ENCODE peak calls at places on chromosome 1, in seven cellular contexts. D, B, L, H, K, P and S are unnamed samples.

GRCh38 chr1:111045033-111045722 is 81.5 kb upstream of the LRIF1 start:
- DNase-seq in P (no peak), K (no peak), H (no peak), B (no peak), D (no peak), L (no peak), S (no peak)

GRCh38 chr1:21362096-21362495 is 71.8 kb upstream of the ECE1 start:
- DNase-seq in K (no peak), H (no peak), D (no peak), P (no peak), L (peak; percentile 28), B (no peak), S (no peak)

GRCh38 chr1:66831529-66832239 is 30.6 kb upstream of the INSL5 start:
- DNase-seq in D (no peak), K (no peak), P (no peak), B (no peak), L (no peak), H (no peak), S (no peak)

GRCh38 chr1:110390692-110391232 is at the start of gene SLC16A4:
- DNase-seq in B (no peak), K (no peak), H (no peak), D (no peak), P (no peak), L (no peak), S (no peak)

GRCh38 chr1:92832537-92833160 is 809 bp downstream of the RPL5 start:
- DNase-seq in D (peak; percentile 31), B (no peak), P (no peak), L (no peak), K (no peak), H (no peak), S (no peak)

GRCh38 chr1:235998812-235999211 is 66.1 kb downstream of the NID1 start:
- DNase-seq in H (no peak), K (no peak), P (peak; percentile 34), B (no peak), D (no peak), L (no peak), S (no peak)

GRCh38 chr1:107493111-107493716 is 352.4 kb downstream of the NTNG1 start:
- DNase-seq in D (no peak), L (no peak), B (no peak), P (no peak), H (no peak), K (no peak), S (no peak)

GRCh38 chr1:56644941-56645662 is at the start of gene PRKAA2:
- DNase-seq in P (no peak), H (peak; percentile 68), B (no peak), D (peak; percentile 26), K (no peak), L (peak; percentile 64), S (no peak)

GRCh38 chr1:31583995-31584868 is 7.9 kb downstream of the TINAGL1 start:
- DNase-seq in D (peak; percentile 37), P (no peak), B (no peak), L (peak; percentile 49), K (no peak), H (peak; percentile 82), S (no peak)

GRCh38 chr1:98706173-98706848 is 44.8 kb downstream of the SNX7 start:
- DNase-seq in L (no peak), H (no peak), D (no peak), K (no peak), B (no peak), P (no peak), S (no peak)

GRCh38 chr1:24540906-24541710 is 14.8 kb upstream of the NCMAP start:
- DNase-seq in B (no peak), D (no peak), K (no peak), P (no peak), H (peak; percentile 57), L (no peak), S (peak; percentile 23)

GRCh38 chr1:226441629-226442028 is 33.7 kb upstream of the PARP1 start:
- DNase-seq in P (no peak), L (no peak), H (no peak), B (no peak), K (no peak), D (no peak), S (no peak)

GRCh38 chr1:85611390-85611789 is 30.8 kb downstream of the CCN1 start:
- DNase-seq in B (no peak), D (no peak), H (no peak), L (no peak), K (no peak), P (no peak), S (peak; percentile 87)

GRCh38 chr1:6357243-6357929 is 36.2 kb downstream of the ACOT7 start:
- DNase-seq in K (no peak), B (no peak), L (no peak), D (no peak), P (no peak), H (no peak), S (no peak)

GRCh38 chr1:201399352-201400126 is 415 bp upstream of the LAD1 start:
- DNase-seq in B (no peak), D (no peak), K (no peak), H (peak; percentile 93), L (no peak), P (no peak), S (no peak)

GRCh38 chr1:1306070-1306660 is 1.6 kb downstream of the ACAP3 start:
- DNase-seq in H (no peak), L (no peak), P (no peak), D (no peak), B (no peak), K (no peak), S (no peak)

GRCh38 chr1:56065729-56066128 is 513.6 kb downstream of the PLPP3 start:
- DNase-seq in B (no peak), L (no peak), K (no peak), D (no peak), P (no peak), H (no peak), S (no peak)

GRCh38 chr1:99590578-99591209 is 55.2 kb upstream of the PALMD start:
- DNase-seq in B (no peak), K (no peak), P (no peak), L (no peak), D (no peak), H (peak; percentile 19), S (peak; percentile 71)

GRCh38 chr1:23456226-23456625 is 27.8 kb downstream of the ASAP3 start:
- DNase-seq in P (no peak), D (no peak), B (no peak), H (no peak), K (no peak), L (no peak), S (no peak)

GRCh38 chr1:47424336-47424982 is 8.4 kb downstream of the FOXE3 start:
- DNase-seq in K (no peak), L (no peak), H (peak; percentile 56), B (no peak), D (peak; percentile 53), P (no peak), S (no peak)

GRCh38 chr1:182671779-182672486 is 12.5 kb downstream of the RGS8 start:
- DNase-seq in D (peak; percentile 87), B (no peak), P (no peak), L (no peak), H (no peak), K (no peak), S (no peak)

GRCh38 chr1:118563969-118564951 is 379.2 kb upstream of the SPAG17 start:
- DNase-seq in L (no peak), P (peak; percentile 2), K (no peak), H (no peak), D (no peak), B (no peak), S (no peak)

GRCh38 chr1:41850029-41850428 is 68.7 kb downstream of the HIVEP3 start:
- DNase-seq in L (no peak), B (no peak), H (no peak), K (no peak), P (no peak), D (no peak), S (no peak)

GRCh38 chr1:208807446-208808117 is 563.4 kb upstream of the PLXNA2 start:
- DNase-seq in D (no peak), P (no peak), H (no peak), B (no peak), L (no peak), K (no peak), S (no peak)

GRCh38 chr1:169102567-169102966 is 3.9 kb upstream of the ATP1B1 start:
- DNase-seq in L (no peak), K (no peak), H (peak; percentile 60), B (no peak), P (no peak), D (peak; percentile 53), S (no peak)

GRCh38 chr1:185314416-185314815 is 2.6 kb downstream of the IVNS1ABP start:
- DNase-seq in B (no peak), D (no peak), K (no peak), H (peak; percentile 15), P (no peak), L (no peak), S (no peak)

GRCh38 chr1:230312676-230313075 is 113.5 kb downstream of the PGBD5 start:
- DNase-seq in P (no peak), D (no peak), B (no peak), K (no peak), L (no peak), H (no peak), S (no peak)

GRCh38 chr1:234956821-234957329 is 171.8 kb downstream of the TOMM20 start:
- DNase-seq in L (no peak), P (no peak), B (no peak), D (no peak), H (no peak), K (no peak), S (no peak)

GRCh38 chr1:167862432-167863076 is 51.4 kb downstream of the ADCY10 start:
- DNase-seq in P (no peak), B (no peak), D (no peak), L (no peak), H (no peak), K (no peak), S (no peak)

GRCh38 chr1:20723159-20723536 is 5.3 kb upstream of the KIF17 start:
- DNase-seq in H (no peak), D (no peak), L (no peak), P (peak; percentile 9), K (no peak), B (no peak), S (no peak)

GRCh38 chr1:9239622-9240401 is 5.2 kb downstream of the H6PD start:
- DNase-seq in K (peak; percentile 47), D (no peak), P (peak; percentile 75), B (peak; percentile 6), L (no peak), H (no peak), S (peak; percentile 62)

GRCh38 chr1:36497207-36497606 is 14.5 kb upstream of the CSF3R start:
- DNase-seq in P (no peak), D (no peak), B (no peak), L (no peak), H (no peak), K (no peak), S (no peak)

GRCh38 chr1:36831171-36831810 is 203.0 kb downstream of the GRIK3 start:
- DNase-seq in D (peak; percentile 76), P (no peak), H (no peak), K (no peak), L (no peak), B (no peak), S (no peak)

GRCh38 chr1:3444736-3445135 is 9.7 kb upstream of the ARHGEF16 start:
- DNase-seq in B (no peak), P (no peak), H (no peak), L (no peak), K (no peak), D (no peak), S (no peak)

GRCh38 chr1:165376041-165376810 is 19.7 kb upstream of the LMX1A start:
- DNase-seq in B (no peak), K (peak; percentile 20), L (peak; percentile 66), D (peak; percentile 59), H (peak; percentile 54), P (no peak), S (peak; percentile 89)

GRCh38 chr1:34843392-34844251 is 15.9 kb downstream of the SMIM12 start:
- DNase-seq in D (no peak), H (no peak), L (no peak), B (no peak), P (no peak), K (no peak), S (no peak)

GRCh38 chr1:171173069-171173468 is 12.0 kb upstream of the FMO2 start:
- DNase-seq in L (no peak), D (no peak), H (no peak), B (no peak), K (no peak), P (no peak), S (no peak)

GRCh38 chr1:193283026-193283425 is 96.6 kb upstream of the B3GALT2 start:
- DNase-seq in K (no peak), B (no peak), P (no peak), D (no peak), L (no peak), H (no peak), S (peak; percentile 41)